ENCODE peak calls at places on chromosomes 6 and 20, in seven cellular contexts. H, X, F, C, V, G and L are unnamed samples.
A peak's percentile ranks its signal among the peaks of the same experiment; 100 is the strongest.

GRCh38 chr20:46970937-46971630 is 76.4 kb downstream of the EYA2 start:
- DNase-seq in X (peak; percentile 88), G (no peak), H (no peak), F (peak; percentile 34), C (no peak), V (peak; percentile 90), L (no peak)

GRCh38 chr6:108251252-108251651 is 9.6 kb downstream of the SNX3 start:
- DNase-seq in V (no peak), G (no peak), F (no peak), X (no peak), C (no peak), H (no peak), L (no peak)

GRCh38 chr20:64143018-64143801 is 21.0 kb upstream of the MYT1 start:
- DNase-seq in V (no peak), G (peak; percentile 14), C (no peak), H (no peak), X (no peak), F (no peak), L (no peak)

GRCh38 chr6:112036088-112036637 is 17.7 kb upstream of the CCN6 start:
- DNase-seq in V (no peak), G (no peak), C (no peak), H (no peak), X (peak; percentile 10), F (no peak), L (no peak)

GRCh38 chr6:18126116-18126515 is 3.6 kb upstream of the NHLRC1 start:
- DNase-seq in C (no peak), X (no peak), H (no peak), F (peak; percentile 13), V (peak; percentile 12), G (no peak), L (no peak)

GRCh38 chr6:29674008-29674407 is 6.9 kb downstream of the ZFP57 start:
- DNase-seq in G (no peak), X (no peak), H (no peak), C (no peak), F (no peak), V (no peak), L (no peak)

GRCh38 chr6:117992856-117993255 is 85.8 kb downstream of the SLC35F1 start:
- DNase-seq in G (no peak), F (no peak), X (no peak), C (no peak), V (no peak), H (no peak), L (no peak)

GRCh38 chr6:97294451-97294850 is 11.4 kb upstream of the MMS22L start:
- DNase-seq in X (peak; percentile 24), C (no peak), F (no peak), V (peak; percentile 39), H (no peak), G (no peak), L (no peak)

GRCh38 chr6:136582702-136583471 is 32.7 kb upstream of the MAP7 start:
- DNase-seq in C (no peak), G (no peak), F (no peak), H (no peak), X (peak; percentile 69), V (peak; percentile 89), L (no peak)

GRCh38 chr6:135088818-135089809 is 34.5 kb upstream of the HBS1L start:
- DNase-seq in C (no peak), F (peak; percentile 60), V (peak; percentile 76), G (no peak), X (peak; percentile 81), H (peak; percentile 4), L (no peak)

GRCh38 chr20:4546786-4547185 is 174.9 kb upstream of the PRND start:
- DNase-seq in C (no peak), G (no peak), X (peak; percentile 79), F (no peak), H (no peak), V (peak; percentile 65), L (no peak)

GRCh38 chr20:93641-94040 is 6.2 kb downstream of the DEFB125 start:
- DNase-seq in X (no peak), H (no peak), V (no peak), F (no peak), G (no peak), C (no peak), L (no peak)

GRCh38 chr20:1968958-1969357 is 24.9 kb downstream of the PDYN start:
- DNase-seq in H (no peak), V (no peak), X (no peak), C (no peak), F (no peak), G (no peak), L (no peak)

GRCh38 chr6:133740218-133740617 is 148.7 kb upstream of the TCF21 start:
- DNase-seq in V (no peak), C (no peak), H (no peak), F (peak; percentile 62), X (no peak), G (no peak), L (no peak)

GRCh38 chr6:7311171-7311570 is 1.8 kb downstream of the SSR1 start:
- DNase-seq in C (no peak), G (no peak), H (no peak), V (peak; percentile 50), F (no peak), X (no peak), L (no peak)

GRCh38 chr20:25547063-25547462 is 38.3 kb downstream of the NINL start:
- DNase-seq in F (no peak), X (no peak), V (no peak), H (no peak), C (no peak), G (no peak), L (no peak)
- H3K4me1 ChIP-seq in F (peaks cover 15% of the 10 kb centered on the region), X (peaks cover 5% of the 10 kb centered on the region), V (peaks cover 64% of the 10 kb centered on the region), H (no peaks in the 10 kb centered on the region), C (peaks cover 7% of the 10 kb centered on the region), G (peaks cover 18% of the 10 kb centered on the region), L (no peaks in the 10 kb centered on the region)

GRCh38 chr20:31843288-31843687 is 2.1 kb downstream of the FOXS1 start:
- DNase-seq in X (no peak), G (no peak), F (no peak), C (no peak), H (no peak), V (no peak), L (no peak)
- H3K4me1 ChIP-seq in X (peaks cover 17% of the 10 kb centered on the region), G (no peaks in the 10 kb centered on the region), F (peaks cover 41% of the 10 kb centered on the region), C (peaks cover 59% of the 10 kb centered on the region), H (no peaks in the 10 kb centered on the region), V (peaks cover 18% of the 10 kb centered on the region), L (peaks cover 7% of the 10 kb centered on the region)

GRCh38 chr6:19839237-19839546 is 2.0 kb downstream of the ID4 start:
- DNase-seq in V (no peak), C (no peak), X (no peak), G (no peak), F (no peak), H (no peak), L (no peak)

GRCh38 chr6:19839788-19840187 is 2.6 kb downstream of the ID4 start:
- DNase-seq in F (no peak), H (no peak), G (no peak), V (no peak), C (no peak), X (no peak), L (no peak)

GRCh38 chr6:19838442-19839236 is 1.5 kb downstream of the ID4 start:
- DNase-seq in X (peak; percentile 33), G (no peak), V (no peak), F (no peak), H (no peak), C (peak; percentile 32), L (no peak)

GRCh38 chr6:19842030-19842429 is 4.9 kb downstream of the ID4 start:
- DNase-seq in F (no peak), G (no peak), H (no peak), C (no peak), V (no peak), X (no peak), L (no peak)

DNA sequence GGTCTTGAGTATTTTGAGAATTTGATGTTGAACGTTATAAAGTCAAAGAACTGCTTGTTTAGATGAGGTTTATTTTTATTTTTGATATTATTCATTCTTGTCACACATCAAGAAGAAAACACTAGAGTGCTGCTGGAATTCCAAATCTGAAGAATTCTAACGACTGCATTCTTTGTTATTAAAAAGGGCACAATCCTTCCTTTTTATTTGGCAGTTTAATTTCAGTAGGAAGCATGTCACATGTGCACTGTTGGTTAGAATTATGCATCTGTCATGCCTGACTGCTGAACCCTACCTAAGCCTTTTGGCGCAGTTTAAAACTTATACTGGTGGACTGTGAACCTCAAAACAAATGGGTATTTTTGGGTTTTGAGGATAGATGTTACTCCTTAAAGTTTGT is 4.0 kb downstream of the ID4 start:
- DNase-seq in H (no peak), X (no peak), F (no peak), V (peak; percentile 16), G (no peak), C (no peak), L (no peak)
- H3K4me1 ChIP-seq in H (no peaks in the 10 kb centered on the region), X (peaks cover 19% of the 10 kb centered on the region), F (peaks cover 9% of the 10 kb centered on the region), V (peaks cover 53% of the 10 kb centered on the region), G (peaks cover 5% of the 10 kb centered on the region), C (peaks cover 8% of the 10 kb centered on the region), L (no peaks in the 10 kb centered on the region)

GRCh38 chr6:11025094-11025493 is 19.0 kb downstream of the ELOVL2 start:
- DNase-seq in F (no peak), V (no peak), X (no peak), G (no peak), H (no peak), C (no peak), L (no peak)
- H3K4me1 ChIP-seq in F (no peaks in the 10 kb centered on the region), V (peaks cover 13% of the 10 kb centered on the region), X (no peaks in the 10 kb centered on the region), G (no peaks in the 10 kb centered on the region), H (no peaks in the 10 kb centered on the region), C (no peaks in the 10 kb centered on the region), L (no peaks in the 10 kb centered on the region)

GRCh38 chr6:87828044-87828443 is 126.0 kb upstream of the AKIRIN2 start:
- DNase-seq in F (no peak), G (no peak), V (no peak), X (no peak), C (no peak), H (no peak), L (no peak)
- H3K4me1 ChIP-seq in F (no peaks in the 10 kb centered on the region), G (peaks cover 12% of the 10 kb centered on the region), V (no peaks in the 10 kb centered on the region), X (peaks cover 5% of the 10 kb centered on the region), C (no peaks in the 10 kb centered on the region), H (peaks cover 9% of the 10 kb centered on the region), L (peaks cover 22% of the 10 kb centered on the region)

DNA sequence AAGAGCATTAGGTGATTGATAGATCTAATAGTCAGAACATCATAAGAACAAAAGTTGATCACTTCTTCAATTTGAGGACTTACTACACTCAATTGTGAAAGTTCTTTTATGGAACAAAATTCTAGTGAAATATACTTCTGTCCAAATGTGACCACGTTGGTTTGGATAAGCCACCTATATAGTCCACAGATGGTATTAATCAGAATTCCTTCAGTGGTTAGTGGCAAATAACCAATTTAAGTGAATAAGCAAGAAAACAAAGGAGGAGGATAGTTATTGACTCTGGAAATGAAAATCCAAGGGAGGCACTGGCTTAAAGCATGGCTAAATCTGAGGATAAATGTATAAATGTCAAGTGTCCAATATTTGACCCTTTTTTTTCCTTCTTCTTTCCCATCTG is 268.5 kb upstream of the MARCKS start:
- DNase-seq in V (no peak), C (no peak), F (no peak), X (no peak), H (no peak), G (no peak), L (no peak)
- H3K4me1 ChIP-seq in V (peaks cover 33% of the 10 kb centered on the region), C (no peaks in the 10 kb centered on the region), F (no peaks in the 10 kb centered on the region), X (no peaks in the 10 kb centered on the region), H (no peaks in the 10 kb centered on the region), G (no peaks in the 10 kb centered on the region), L (no peaks in the 10 kb centered on the region)

GRCh38 chr6:156884306-156884705 is 107.1 kb downstream of the ARID1B start:
- DNase-seq in X (no peak), G (no peak), F (peak; percentile 28), H (no peak), V (no peak), C (no peak), L (no peak)
- H3K4me1 ChIP-seq in X (no peaks in the 10 kb centered on the region), G (peaks cover 19% of the 10 kb centered on the region), F (peaks cover 7% of the 10 kb centered on the region), H (peaks cover 6% of the 10 kb centered on the region), V (peaks cover 27% of the 10 kb centered on the region), C (peaks cover 6% of the 10 kb centered on the region), L (no peaks in the 10 kb centered on the region)

GRCh38 chr6:47484616-47485015 is 7.0 kb downstream of the CD2AP start:
- DNase-seq in V (peak; percentile 61), G (no peak), X (peak; percentile 87), H (no peak), F (no peak), C (no peak), L (no peak)
- H3K4me1 ChIP-seq in V (peaks cover 17% of the 10 kb centered on the region), G (peaks cover 25% of the 10 kb centered on the region), X (peaks cover 28% of the 10 kb centered on the region), H (no peaks in the 10 kb centered on the region), F (peaks cover 19% of the 10 kb centered on the region), C (peaks cover 1% of the 10 kb centered on the region), L (no peaks in the 10 kb centered on the region)